ENCODE peak calls at places on chromosomes 3 and 15, in nine cellular contexts. J is transverse colon, Y is heart left ventricle, O is K562, T is A549, G is ovary, X is Peyer's patch, N is spleen, U is sigmoid colon. V is an unnamed sample.

GRCh38 chr3:19644405-19644804 is 289.6 kb downstream of the EFHB start:
- DNase-seq in J (no peak), Y (no peak), O (no peak), T (no peak), G (no peak), X (no peak), N (no peak), U (no peak), V (no peak)

GRCh38 chr3:194168994-194169393 is 33.0 kb downstream of the HES1 start:
- DNase-seq in J (no peak), Y (no peak), O (no peak), T (no peak), G (no peak), X (no peak), N (no peak), U (no peak), V (no peak)

GRCh38 chr3:48410205-48411040 is 19.5 kb downstream of the PLXNB1 start:
- DNase-seq in J (no peak), Y (peak), O (no peak), T (no peak), G (no peak), X (no peak), N (peak), U (peak), V (no peak)

GRCh38 chr3:126155819-126156218 is 24.6 kb downstream of the ALDH1L1 start:
- DNase-seq in J (no peak), Y (no peak), O (no peak), T (no peak), G (no peak), X (no peak), N (peak), U (no peak), V (no peak)

GRCh38 chr3:55721716-55722484 is 234.8 kb upstream of the WNT5A start:
- DNase-seq in J (peak), Y (no peak), O (peak), T (no peak), G (no peak), X (no peak), N (no peak), U (no peak), V (no peak)

GRCh38 chr15:76905855-76906254 is 715 bp upstream of the SCAPER start:
- DNase-seq in J (no peak), Y (peak), O (no peak), T (no peak), G (peak), X (no peak), N (no peak), U (no peak), V (no peak)

GRCh38 chr3:157390713-157391515 is 45.7 kb upstream of the PTX3 start:
- DNase-seq in J (no peak), Y (no peak), O (no peak), T (no peak), G (no peak), X (no peak), N (no peak), U (no peak), V (no peak)

GRCh38 chr15:31360843-31361763 is 34.5 kb downstream of the KLF13 start:
- DNase-seq in J (peak), Y (peak), O (no peak), T (no peak), G (no peak), X (peak), N (peak), U (no peak), V (peak)

GRCh38 chr3:126903521-126903920 is 79.4 kb upstream of the PLXNA1 start:
- DNase-seq in J (peak), Y (no peak), O (no peak), T (no peak), G (no peak), X (no peak), N (no peak), U (peak), V (no peak)

GRCh38 chr15:31158858-31159569 is 57.5 kb upstream of the TRPM1 start:
- DNase-seq in J (no peak), Y (peak), O (no peak), T (no peak), G (peak), X (no peak), N (peak), U (no peak), V (no peak)

GRCh38 chr3:62870321-62870720 is 4.9 kb downstream of the CADPS start:
- DNase-seq in J (no peak), Y (no peak), O (no peak), T (no peak), G (no peak), X (no peak), N (no peak), U (no peak), V (no peak)

GRCh38 chr3:183151716-183152385 is 10.7 kb downstream of the LAMP3 start:
- DNase-seq in J (no peak), Y (no peak), O (no peak), T (no peak), G (no peak), X (no peak), N (no peak), U (no peak), V (no peak)

GRCh38 chr3:185824467-185825378 is at the start of gene IGF2BP2:
- DNase-seq in J (peak), Y (peak), O (peak), T (peak), G (peak), X (peak), N (peak), U (peak), V (peak)

GRCh38 chr15:68484696-68485400 is 52.9 kb upstream of the ITGA11 start:
- DNase-seq in J (no peak), Y (no peak), O (no peak), T (no peak), G (peak), X (no peak), N (no peak), U (no peak), V (no peak)

GRCh38 chr3:88195951-88196434 is 46.2 kb downstream of the C3orf38 start:
- DNase-seq in J (no peak), Y (no peak), O (peak), T (no peak), G (no peak), X (no peak), N (no peak), U (no peak), V (peak)

GRCh38 chr3:165653130-165653778 is 184.0 kb downstream of the BCHE start:
- DNase-seq in J (no peak), Y (no peak), O (no peak), T (no peak), G (no peak), X (no peak), N (no peak), U (no peak), V (no peak)

GRCh38 chr3:187726564-187726963 is 18.7 kb downstream of the BCL6 start:
- DNase-seq in J (no peak), Y (no peak), O (no peak), T (no peak), G (no peak), X (no peak), N (no peak), U (no peak), V (no peak)

GRCh38 chr3:119033393-119034255 is 1.0 kb downstream of the IGSF11 start:
- DNase-seq in J (no peak), Y (no peak), O (no peak), T (no peak), G (no peak), X (no peak), N (no peak), U (no peak), V (no peak)

GRCh38 chr15:77642793-77643430 is 10.2 kb upstream of the LINGO1 start:
- DNase-seq in J (peak), Y (no peak), O (peak), T (no peak), G (no peak), X (peak), N (no peak), U (no peak), V (peak)

GRCh38 chr15:69082556-69082955 is 68.1 kb downstream of the NOX5 start:
- DNase-seq in J (no peak), Y (no peak), O (no peak), T (no peak), G (no peak), X (no peak), N (no peak), U (no peak), V (no peak)

GRCh38 chr3:64548200-64548889 is 139.5 kb downstream of the ADAMTS9 start:
- DNase-seq in J (peak), Y (peak), O (no peak), T (no peak), G (peak), X (no peak), N (no peak), U (peak), V (no peak)

GRCh38 chr3:72595927-72596610 is 252.2 kb downstream of the SHQ1 start:
- DNase-seq in J (no peak), Y (no peak), O (no peak), T (no peak), G (no peak), X (no peak), N (no peak), U (no peak), V (no peak)

GRCh38 chr3:27590437-27591320 is 106.5 kb upstream of the SLC4A7 start:
- DNase-seq in J (no peak), Y (no peak), O (no peak), T (no peak), G (no peak), X (no peak), N (no peak), U (no peak), V (no peak)

GRCh38 chr3:54827766-54828165 is 100.1 kb downstream of the LRTM1 start:
- DNase-seq in J (no peak), Y (no peak), O (no peak), T (no peak), G (no peak), X (no peak), N (no peak), U (no peak), V (no peak)

GRCh38 chr3:48826451-48826850 is 21.2 kb downstream of the PRKAR2A start:
- DNase-seq in J (no peak), Y (no peak), O (peak), T (no peak), G (no peak), X (no peak), N (no peak), U (no peak), V (no peak)

GRCh38 chr15:100663550-100664335 is 61.4 kb downstream of the ASB7 start:
- DNase-seq in J (no peak), Y (no peak), O (no peak), T (no peak), G (no peak), X (no peak), N (no peak), U (no peak), V (no peak)

GRCh38 chr3:191327526-191327925 is 1.7 kb upstream of the CCDC50 start:
- DNase-seq in J (no peak), Y (no peak), O (peak), T (no peak), G (no peak), X (no peak), N (no peak), U (no peak), V (no peak)

GRCh38 chr3:65035231-65035630 is 347.4 kb upstream of the ADAMTS9 start:
- DNase-seq in J (no peak), Y (no peak), O (no peak), T (no peak), G (no peak), X (no peak), N (no peak), U (no peak), V (no peak)

GRCh38 chr3:169657351-169658124 is 6.0 kb downstream of the MECOM start:
- DNase-seq in J (no peak), Y (no peak), O (no peak), T (no peak), G (no peak), X (no peak), N (no peak), U (no peak), V (no peak)

GRCh38 chr3:64354956-64355355 is 129.7 kb upstream of the PRICKLE2 start:
- DNase-seq in J (no peak), Y (no peak), O (no peak), T (no peak), G (no peak), X (no peak), N (no peak), U (no peak), V (no peak)

GRCh38 chr3:191235331-191236314 is 36.6 kb downstream of the OSTN start:
- DNase-seq in J (no peak), Y (no peak), O (no peak), T (no peak), G (no peak), X (no peak), N (no peak), U (no peak), V (no peak)

DNA sequence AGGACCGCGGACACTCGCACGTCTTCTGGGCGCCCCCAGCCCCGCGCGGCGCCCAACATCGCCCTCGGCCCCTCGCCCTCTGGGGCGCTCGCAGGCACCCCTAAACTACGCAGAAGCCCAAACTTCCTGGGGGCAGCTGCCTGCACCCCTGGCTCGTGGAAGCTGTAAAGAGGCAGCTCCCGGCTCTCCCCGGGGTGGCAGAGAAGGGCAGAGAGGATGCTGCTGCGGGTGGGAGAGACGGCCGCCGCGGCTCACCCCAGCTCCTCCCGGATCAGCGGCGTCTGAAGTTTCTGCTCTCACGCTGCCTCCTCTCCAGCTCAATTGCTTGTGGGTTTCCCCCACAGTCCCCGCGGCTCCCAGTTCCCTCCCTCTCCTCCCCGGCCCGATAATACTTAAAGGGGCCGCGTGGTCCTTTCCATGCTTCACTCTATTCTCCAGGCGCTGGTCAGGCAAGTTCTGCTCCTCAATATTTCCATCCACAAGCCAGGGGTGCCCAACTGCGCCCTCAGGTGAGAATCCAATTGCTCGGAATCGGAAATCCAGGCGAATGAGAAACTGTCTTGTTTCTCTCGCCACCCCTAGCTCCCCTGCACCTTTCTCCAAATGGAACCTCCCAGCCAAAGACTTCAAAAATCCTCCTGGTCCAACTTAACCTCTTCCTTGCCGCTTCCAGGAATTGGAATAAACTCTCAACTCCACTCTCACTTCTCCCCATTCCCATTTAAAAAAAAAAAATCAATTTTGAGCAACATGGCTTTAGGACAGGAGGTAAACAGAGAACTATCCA is 748.5 kb downstream of the ROBO1 start:
- DNase-seq in J (peak), Y (peak), O (no peak), T (peak), G (peak), X (peak), N (peak), U (peak), V (peak)
- TF ChIP-seq POLR2A in J (peak), Y (no peak), O (no peak), T (peak), G (peak), X (peak), N (no peak), U (peak), V (no peak)

GRCh38 chr15:49890689-49891088 is 228.3 kb downstream of the ATP8B4 start:
- DNase-seq in J (peak), Y (no peak), O (no peak), T (no peak), G (no peak), X (no peak), N (no peak), U (no peak), V (no peak)
- TF ChIP-seq POLR2A in J (no peak), Y (no peak), O (no peak), T (no peak), G (no peak), X (no peak), N (no peak), U (no peak), V (no peak)

GRCh38 chr15:40472171-40472727 is 1.5 kb downstream of the CHST14 start:
- DNase-seq in J (no peak), Y (no peak), O (no peak), T (no peak), G (no peak), X (no peak), N (peak), U (no peak), V (no peak)

GRCh38 chr15:40471105-40471777 is 457 bp downstream of the CHST14 start:
- DNase-seq in J (peak), Y (peak), O (no peak), T (no peak), G (peak), X (no peak), N (peak), U (no peak), V (peak)

GRCh38 chr15:40469776-40470390 is 901 bp upstream of the CHST14 start:
- DNase-seq in J (no peak), Y (no peak), O (no peak), T (no peak), G (no peak), X (peak), N (peak), U (no peak), V (peak)

GRCh38 chr15:40471778-40472130 is 970 bp downstream of the CHST14 start:
- DNase-seq in J (peak), Y (no peak), O (no peak), T (no peak), G (no peak), X (no peak), N (peak), U (no peak), V (peak)

DNA sequence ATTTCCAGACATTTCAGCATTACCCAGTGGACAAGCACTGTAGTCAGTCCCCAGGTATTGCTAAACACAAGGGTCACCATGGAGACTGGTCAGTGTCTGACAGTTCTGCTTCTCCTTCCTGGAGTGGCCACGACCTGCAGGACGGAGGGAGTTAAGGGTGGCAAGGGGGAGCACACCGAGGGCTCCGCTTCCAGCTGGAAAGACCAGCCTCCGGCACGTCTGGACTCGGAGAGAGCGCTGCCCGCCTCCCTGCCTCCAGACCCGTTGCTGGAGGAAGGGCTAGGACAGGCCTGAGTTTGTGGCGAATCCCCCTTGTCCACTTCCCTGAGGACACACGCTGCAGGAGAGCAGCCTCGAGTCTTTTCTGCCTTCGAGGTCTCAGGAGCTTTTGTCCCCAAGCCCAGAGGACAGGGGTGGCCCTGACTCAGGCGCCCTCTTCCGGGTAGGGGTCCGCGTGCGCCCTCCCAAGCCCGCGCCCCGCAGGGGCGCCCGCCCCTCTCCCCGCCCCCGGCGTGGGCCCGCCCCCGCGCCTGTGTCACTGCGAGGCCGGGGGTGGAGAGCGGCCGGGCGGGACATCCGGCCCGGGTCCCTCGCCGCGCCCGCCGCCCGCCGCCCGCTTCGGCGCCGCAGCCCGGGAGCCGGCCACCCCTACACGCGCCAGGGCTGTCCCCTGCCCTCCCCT is at the start of gene CHST14:
- DNase-seq in J (peak), Y (peak), O (peak), T (peak), G (peak), X (peak), N (peak), U (peak), V (peak)
- TF ChIP-seq POLR2A in J (peak), Y (no peak), O (peak), T (peak), G (no peak), X (no peak), N (no peak), U (no peak), V (no peak)

DNA sequence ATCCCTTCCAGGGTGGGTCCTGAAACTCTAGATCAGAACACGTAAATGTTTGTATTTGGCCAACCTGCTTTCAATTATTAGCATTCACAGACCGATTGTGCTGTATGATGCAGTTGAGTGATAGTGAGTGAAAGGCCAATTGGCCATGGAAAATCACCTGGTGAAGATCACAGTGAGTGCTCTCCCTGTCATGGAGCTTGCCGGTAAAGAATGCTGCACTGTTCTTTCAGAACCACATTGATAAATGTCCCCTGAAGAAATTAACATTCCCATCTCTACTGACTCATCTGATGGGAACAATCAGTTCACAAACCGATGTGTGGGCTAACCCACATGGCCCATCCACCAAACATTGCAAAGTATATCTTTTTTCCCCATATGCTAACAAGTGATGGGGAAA is 324.8 kb upstream of the TBL1XR1 start:
- DNase-seq in J (no peak), Y (no peak), O (no peak), T (no peak), G (no peak), X (no peak), N (no peak), U (no peak), V (no peak)
- TF ChIP-seq POLR2A in J (no peak), Y (no peak), O (no peak), T (no peak), G (no peak), X (no peak), N (no peak), U (no peak), V (no peak)

DNA sequence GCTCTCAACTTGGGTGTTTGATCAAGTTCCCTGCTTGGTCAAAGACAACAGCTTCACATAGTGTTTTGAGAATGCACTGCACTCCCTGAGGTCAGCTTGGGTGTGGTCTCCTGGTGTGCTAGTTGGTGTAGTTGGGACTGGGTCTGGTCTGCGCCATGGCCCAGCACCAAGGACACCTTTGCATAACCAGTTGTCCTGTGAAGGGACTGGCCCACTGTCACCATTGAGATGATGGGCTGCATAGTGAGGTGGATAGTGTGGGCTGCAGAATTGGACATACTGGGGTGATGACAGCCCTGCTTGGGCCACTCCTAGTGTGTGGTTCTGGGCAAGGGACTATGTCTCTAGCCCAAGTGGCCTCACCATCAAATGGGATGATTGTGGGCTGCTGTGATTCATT is 9.5 kb downstream of the RPSA start:
- DNase-seq in J (no peak), Y (no peak), O (no peak), T (no peak), G (no peak), X (no peak), N (no peak), U (no peak), V (no peak)
- TF ChIP-seq POLR2A in J (no peak), Y (no peak), O (no peak), T (peak), G (no peak), X (no peak), N (no peak), U (no peak), V (no peak)